ENCODE peak calls at places on chromosomes 12 and 14, in six cellular contexts. W is H9, S is IMR-90, N is neuronal stem cell, B is H1, R is trophoblast cell. I is an unnamed sample.

GRCh38 chr14:57987051-57987450 is 121.2 kb upstream of the SLC35F4 start:
- DNase-seq in W (no peak), S (no peak), N (no peak), B (no peak), R (peak; percentile 2), I (no peak)

GRCh38 chr12:132071001-132071810 is 72.9 kb downstream of the DDX51 start:
- DNase-seq in W (no peak), S (no peak), N (no peak), B (no peak), R (no peak), I (no peak)

GRCh38 chr12:104788848-104789271 is 169.2 kb downstream of the SLC41A2 start:
- DNase-seq in W (peak; percentile 88), S (no peak), N (peak; percentile 23), B (peak; percentile 69), R (no peak), I (no peak)

GRCh38 chr12:95279835-95280234 is 62.2 kb downstream of the VEZT start:
- DNase-seq in W (no peak), S (no peak), N (no peak), B (no peak), R (no peak), I (no peak)

GRCh38 chr12:123956249-123956648 is 16.4 kb downstream of the CCDC92 start:
- DNase-seq in W (no peak), S (no peak), N (no peak), B (no peak), R (no peak), I (no peak)

GRCh38 chr12:122845041-122845864 is 10.0 kb downstream of the HIP1R start:
- DNase-seq in W (peak; percentile 43), S (no peak), N (no peak), B (peak; percentile 55), R (no peak), I (no peak)

GRCh38 chr14:24078146-24078545 is 6.8 kb downstream of the CPNE6 start:
- DNase-seq in W (no peak), S (no peak), N (no peak), B (no peak), R (no peak), I (no peak)

GRCh38 chr14:99134333-99135046 is 137.5 kb downstream of the BCL11B start:
- DNase-seq in W (no peak), S (no peak), N (no peak), B (peak; percentile 38), R (no peak), I (no peak)

GRCh38 chr12:113437729-113438100 is 15.5 kb downstream of the SDSL start:
- DNase-seq in W (no peak), S (no peak), N (no peak), B (no peak), R (no peak), I (no peak)

GRCh38 chr14:34222867-34223266 is 239.2 kb downstream of the SPTSSA start:
- DNase-seq in W (no peak), S (no peak), N (no peak), B (no peak), R (no peak), I (no peak)

GRCh38 chr12:65306603-65307501 is 28.4 kb downstream of the MSRB3 start:
- DNase-seq in W (peak; percentile 37), S (peak; percentile 75), N (no peak), B (no peak), R (peak; percentile 43), I (peak; percentile 96)

GRCh38 chr12:25458047-25458552 is 95.0 kb downstream of the LMNTD1 start:
- DNase-seq in W (no peak), S (peak; percentile 97), N (no peak), B (no peak), R (peak; percentile 50), I (peak; percentile 93)

GRCh38 chr12:121814429-121815119 is 10.8 kb downstream of the SETD1B start:
- DNase-seq in W (no peak), S (no peak), N (no peak), B (no peak), R (no peak), I (no peak)

GRCh38 chr12:130988261-130989175 is 34.8 kb downstream of the ADGRD1 start:
- DNase-seq in W (no peak), S (no peak), N (no peak), B (no peak), R (no peak), I (no peak)

GRCh38 chr12:13536219-13536910 is 339.8 kb downstream of the EMP1 start:
- DNase-seq in W (no peak), S (no peak), N (no peak), B (no peak), R (no peak), I (no peak)

GRCh38 chr14:28381656-28382055 is 384.9 kb upstream of the FOXG1 start:
- DNase-seq in W (no peak), S (no peak), N (no peak), B (no peak), R (no peak), I (no peak)

GRCh38 chr14:94974893-94975292 is 182.4 kb downstream of the DICER1 start:
- DNase-seq in W (no peak), S (no peak), N (no peak), B (no peak), R (no peak), I (no peak)

GRCh38 chr14:98458702-98459101 is 813.3 kb downstream of the BCL11B start:
- DNase-seq in W (no peak), S (no peak), N (no peak), B (no peak), R (no peak), I (no peak)

GRCh38 chr12:50070314-50071060 is 13.1 kb downstream of the ASIC1 start:
- DNase-seq in W (peak; percentile 88), S (peak; percentile 84), N (peak; percentile 80), B (peak; percentile 90), R (peak; percentile 81), I (peak; percentile 84)

GRCh38 chr12:124906606-124907261 is 7.7 kb downstream of the UBC start:
- DNase-seq in W (peak; percentile 91), S (peak; percentile 90), N (peak; percentile 86), B (peak; percentile 92), R (peak; percentile 98), I (peak; percentile 94)

GRCh38 chr12:52949413-52950331 is 754 bp downstream of the KRT18 start:
- DNase-seq in W (peak; percentile 85), S (peak; percentile 95), N (no peak), B (peak; percentile 62), R (peak; percentile 53), I (peak; percentile 97)

GRCh38 chr14:31286456-31287293 is 79.1 kb upstream of the HECTD1 start:
- DNase-seq in W (peak; percentile 75), S (no peak), N (no peak), B (peak; percentile 68), R (no peak), I (no peak)

GRCh38 chr14:103607039-103607668 is 21.9 kb upstream of the KLC1 start:
- DNase-seq in W (peak; percentile 55), S (peak; percentile 92), N (no peak), B (peak; percentile 56), R (no peak), I (peak; percentile 94)

GRCh38 chr12:68137278-68137930 is 22.1 kb downstream of the IFNG start:
- DNase-seq in W (no peak), S (no peak), N (no peak), B (no peak), R (no peak), I (no peak)

GRCh38 chr12:24062642-24063245 is 113.3 kb upstream of the SOX5 start:
- DNase-seq in W (no peak), S (no peak), N (no peak), B (no peak), R (no peak), I (no peak)

GRCh38 chr12:79939728-79940306 is 4.9 kb upstream of the PPP1R12A start:
- DNase-seq in W (no peak), S (no peak), N (no peak), B (no peak), R (no peak), I (no peak)

GRCh38 chr12:2682301-2683282 is 112.2 kb upstream of the FKBP4 start:
- DNase-seq in W (peak; percentile 91), S (peak; percentile 54), N (peak; percentile 26), B (no peak), R (peak; percentile 27), I (peak; percentile 62)

GRCh38 chr12:28868414-28868813 is 280.7 kb upstream of the FAR2 start:
- DNase-seq in W (no peak), S (no peak), N (no peak), B (no peak), R (no peak), I (peak; percentile 53)

GRCh38 chr12:28866715-28867503 is 282.2 kb upstream of the FAR2 start:
- DNase-seq in W (no peak), S (no peak), N (no peak), B (no peak), R (no peak), I (peak; percentile 35)

GRCh38 chr12:28865776-28866175 is 283.3 kb upstream of the FAR2 start:
- DNase-seq in W (no peak), S (peak; percentile 33), N (no peak), B (no peak), R (no peak), I (no peak)

GRCh38 chr12:28869197-28869596 is 279.9 kb upstream of the FAR2 start:
- DNase-seq in W (no peak), S (peak; percentile 91), N (no peak), B (no peak), R (peak; percentile 54), I (peak; percentile 90)

GRCh38 chr12:28866296-28866695 is 282.8 kb upstream of the FAR2 start:
- DNase-seq in W (no peak), S (no peak), N (no peak), B (no peak), R (no peak), I (no peak)
- H2BK120ac ChIP-seq in W (no peak overlapping the region), S (no peak overlapping the region), N (no peak overlapping the region), B (no peak overlapping the region), R (no peak overlapping the region), I (no peak overlapping the region)

GRCh38 chr14:68863610-68864300 is 70.9 kb upstream of the ZFP36L1 start:
- DNase-seq in W (no peak), S (no peak), N (no peak), B (no peak), R (no peak), I (no peak)

GRCh38 chr14:68864301-68864810 is 71.5 kb upstream of the ZFP36L1 start:
- DNase-seq in W (no peak), S (no peak), N (no peak), B (no peak), R (no peak), I (no peak)

GRCh38 chr14:68860771-68861170 is 67.9 kb upstream of the ZFP36L1 start:
- DNase-seq in W (no peak), S (no peak), N (no peak), B (no peak), R (no peak), I (no peak)

GRCh38 chr14:68865542-68865941 is 72.7 kb upstream of the ZFP36L1 start:
- DNase-seq in W (no peak), S (no peak), N (no peak), B (no peak), R (no peak), I (no peak)

GRCh38 chr14:68862954-68863594 is 70.2 kb upstream of the ZFP36L1 start:
- DNase-seq in W (peak; percentile 81), S (peak; percentile 81), N (peak; percentile 70), B (peak; percentile 86), R (peak; percentile 76), I (peak; percentile 84)
- H2AFZ ChIP-seq in W (no peak overlapping the region), S (no peak overlapping the region), N (peak overlapping the region; percentile 51), B (peak overlapping the region; percentile 37), R (no peak overlapping the region), I (no peak overlapping the region)

GRCh38 chr12:98409543-98409942 is 105.8 kb upstream of the TMPO start:
- DNase-seq in W (peak; percentile 4), S (no peak), N (no peak), B (no peak), R (no peak), I (no peak)
- H2AK5ac ChIP-seq in W (no peak overlapping the region), S (no peak overlapping the region), N (no peak overlapping the region), B (no peak overlapping the region), R (no peak overlapping the region), I (no peak overlapping the region)

GRCh38 chr14:68792830-68793733 is at the start of gene ZFP36L1:
- DNase-seq in W (peak; percentile 95), S (peak; percentile 95), N (peak; percentile 98), B (peak; percentile 90), R (peak; percentile 98), I (peak; percentile 99)
- H2BK120ac ChIP-seq in W (peak within 1 kb of the TSS; percentile 93), S (peak within 1 kb of the TSS; percentile 93), N (peak within 1 kb of the TSS; percentile 73), B (peak within 1 kb of the TSS; percentile 34), R (peak within 1 kb of the TSS; percentile 87), I (peak within 1 kb of the TSS; percentile 97)